ENCODE peak calls at places on chromosome 18, in four cellular contexts. P, Z, K and G are unnamed samples.

GRCh38 chr18:70172225-70172624 is 33.3 kb downstream of the RTTN start:
- DNase-seq in Z (no peak), P (peak), K (no peak), G (no peak)

GRCh38 chr18:11807233-11807632 is 44.0 kb upstream of the CHMP1B start:
- DNase-seq in Z (no peak), K (no peak), P (peak), G (no peak)

GRCh38 chr18:48901145-48902022 is 49.4 kb downstream of the SMAD7 start:
- DNase-seq in K (no peak), P (no peak), Z (no peak), G (no peak)

GRCh38 chr18:76795981-76796380 is 26.4 kb upstream of the ZNF236 start:
- DNase-seq in P (no peak), Z (peak), K (no peak), G (no peak)

GRCh38 chr18:8806105-8806797 is 100.9 kb downstream of the MTCL1 start:
- DNase-seq in P (no peak), Z (no peak), K (no peak), G (no peak)

GRCh38 chr18:731185-731584 is 18.8 kb upstream of the ENOSF1 start:
- DNase-seq in P (peak), Z (no peak), K (peak), G (no peak)

GRCh38 chr18:677951-678363 is 20.5 kb downstream of the TYMS start:
- DNase-seq in K (peak), Z (no peak), P (no peak), G (no peak)

GRCh38 chr18:64749884-64750283 is 601.0 kb upstream of the LINC00305 start:
- DNase-seq in P (no peak), K (no peak), Z (no peak), G (no peak)

GRCh38 chr18:61323951-61324350 is 9.3 kb upstream of the CDH20 start:
- DNase-seq in P (peak), Z (no peak), K (no peak), G (no peak)

GRCh38 chr18:69216390-69216789 is 184.3 kb upstream of the DOK6 start:
- DNase-seq in P (no peak), K (no peak), Z (no peak), G (no peak)

GRCh38 chr18:32937007-32937540 is 164.3 kb upstream of the KLHL14 start:
- DNase-seq in P (no peak), K (no peak), Z (no peak), G (no peak)

DNA sequence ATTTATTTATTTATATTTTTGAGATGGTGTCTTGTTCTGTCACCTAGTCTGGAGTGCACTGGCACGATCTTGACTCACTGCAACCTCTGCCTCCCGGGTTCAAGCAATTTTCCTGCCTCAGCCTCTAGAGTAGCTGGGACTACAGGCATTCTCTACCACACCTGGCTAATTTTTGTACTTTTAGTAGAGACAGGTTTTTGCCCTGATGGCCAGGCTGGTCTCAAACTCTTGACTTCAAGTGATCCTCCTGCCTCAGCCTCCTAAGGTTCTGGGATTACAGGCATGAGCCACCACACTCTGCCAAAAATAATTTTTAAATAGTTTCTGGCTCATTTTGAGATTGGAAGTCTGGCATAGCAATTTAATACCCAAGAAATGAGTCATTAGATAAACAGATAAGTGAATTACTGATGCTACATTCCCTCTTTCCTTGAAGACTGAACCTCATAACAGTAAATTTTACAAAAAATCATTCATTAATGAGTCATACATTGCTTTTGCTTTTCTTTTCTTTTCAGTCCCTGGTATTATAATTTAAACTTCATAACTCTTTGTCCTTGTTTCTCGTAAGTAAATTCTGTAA is 881.6 kb upstream of the PIK3C3 start:
- DNase-seq in P (peak), Z (no peak), K (no peak), G (no peak)
- TF ChIP-seq CTCF in P (no peak), Z (no peak), K (no peak), G (no peak)

GRCh38 chr18:6362559-6363129 is 52.1 kb downstream of the L3MBTL4 start:
- DNase-seq in P (no peak), K (no peak), Z (no peak), G (no peak)
- H3K4me2 ChIP-seq in P (no peak), K (no peak), Z (no peak), G (peak)

GRCh38 chr18:66795011-66795410 is 191.1 kb upstream of the CDH19 start:
- DNase-seq in K (no peak), P (no peak), Z (no peak), G (no peak)
- TF ChIP-seq CHD1 in K (no peak), P (no peak), Z (no peak), G (no peak)

DNA sequence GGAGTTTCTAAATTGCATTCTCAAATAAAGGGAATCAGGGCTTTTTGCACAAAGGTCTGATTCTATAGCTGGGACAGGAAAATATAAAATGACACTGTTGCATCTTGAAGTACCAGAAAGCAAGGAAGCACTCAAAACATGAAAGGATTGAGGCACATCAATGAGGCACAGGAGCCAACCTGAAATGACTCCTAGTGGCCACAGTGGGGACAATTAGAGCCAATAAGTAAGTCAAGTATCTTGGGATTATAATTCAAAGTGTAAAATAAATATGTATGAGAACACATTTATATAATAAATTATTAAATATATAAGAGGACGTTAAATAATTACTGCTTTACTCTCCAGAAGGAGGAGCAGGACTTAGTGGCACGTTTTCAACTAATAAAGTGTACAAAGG is 1259.5 kb upstream of the CDH2 start:
- DNase-seq in K (no peak), Z (no peak), P (no peak), G (no peak)
- TF ChIP-seq CTCF in K (no peak), Z (no peak), P (no peak), G (no peak)

GRCh38 chr18:24397131-24397693 is 412 bp downstream of the OSBPL1A start:
- DNase-seq in Z (no peak), P (peak), K (no peak), G (no peak)
- H3K4me2 ChIP-seq in Z (peak), P (peak), K (peak), G (peak)

DNA sequence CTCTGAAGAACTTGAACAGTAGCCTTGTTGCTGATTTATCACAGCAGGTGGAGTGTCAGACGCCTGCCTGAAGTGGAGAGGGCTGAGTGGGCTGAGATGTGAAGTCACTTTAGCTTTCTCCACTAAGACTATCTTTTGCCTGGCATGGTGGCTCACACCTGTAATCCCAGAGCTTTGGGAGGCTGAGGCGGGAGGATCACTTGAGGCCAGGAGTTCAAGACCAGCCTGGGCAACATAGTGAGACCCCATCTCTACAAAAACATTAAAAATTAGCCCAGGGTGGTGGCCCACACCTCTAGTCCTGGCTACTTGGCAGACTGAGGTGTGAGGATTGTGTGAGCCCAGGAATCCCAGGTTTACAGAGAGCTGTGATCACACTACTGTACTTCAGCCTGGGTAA is 60.6 kb upstream of the TTC39C start:
- DNase-seq in K (no peak), Z (no peak), P (no peak), G (no peak)
- TF ChIP-seq CHD1 in K (no peak), Z (no peak), P (no peak), G (no peak)

DNA sequence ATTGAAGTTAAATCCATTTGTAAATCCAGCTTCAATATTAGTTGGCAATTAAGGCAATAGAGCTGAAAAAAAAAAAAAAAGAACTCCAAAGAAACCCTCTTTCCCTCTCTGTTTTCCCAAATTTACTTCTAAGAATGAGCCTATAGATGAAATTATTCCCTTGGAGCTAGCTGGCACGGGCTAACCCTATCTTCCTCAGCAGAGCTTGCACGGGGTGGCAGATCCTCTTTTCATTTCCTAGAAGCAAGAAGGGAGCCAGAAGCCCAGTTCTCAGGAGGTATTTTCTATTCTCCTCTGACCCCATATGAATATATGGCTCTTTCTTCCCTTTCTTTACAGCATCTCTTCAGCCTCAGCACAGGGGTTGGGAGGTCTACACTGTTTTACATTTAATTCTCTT is 426.0 kb downstream of the TGIF1 start:
- DNase-seq in P (no peak), K (no peak), Z (no peak), G (no peak)
- TF ChIP-seq CTCF in P (no peak), K (no peak), Z (no peak), G (no peak)

GRCh38 chr18:21682276-21683051 is 22.1 kb downstream of the ABHD3 start:
- DNase-seq in P (peak), K (no peak), Z (no peak), G (peak)
- H3K4me2 ChIP-seq in P (peak), K (no peak), Z (peak), G (peak)